ENCODE peak calls at places on chromosomes 2 and 18, in nine cellular contexts. Z is HTR-8/SVneo; B is HFF-Myc; C is activated CD8-positive, alpha-beta memory T cell treated with anti-CD3 and anti-CD28 coated beads, Interleukin-2, amount 10 ng/mL, durations not matched to agents 7 days and 5 days; U is GM10248; K is pons; D is cardiac muscle cell; Y is CD8-positive, alpha-beta memory T cell; E is activated T-helper 1 cell treated with Interleukin-2 at 50 U/mL for 16 hours. P is an unnamed sample.

GRCh38 chr18:68177807-68178702 is 536.9 kb downstream of the TMX3 start:
- DNase-seq in Z (peak; percentile 38), B (peak; percentile 94), C (no peak), U (no peak), K (no peak), D (peak; percentile 93), Y (no peak), E (no peak), P (peak; percentile 21)

GRCh38 chr18:67590571-67591141 is 74.1 kb upstream of the DSEL start:
- DNase-seq in Z (no peak), B (no peak), C (no peak), U (no peak), K (peak; percentile 31), D (peak; percentile 44), Y (no peak), E (no peak), P (no peak)

GRCh38 chr2:205367536-205367935 is 314.8 kb upstream of the NRP2 start:
- DNase-seq in Z (no peak), B (no peak), C (no peak), U (no peak), K (no peak), D (no peak), Y (no peak), E (no peak), P (no peak)

GRCh38 chr2:172094319-172095145 is 8.2 kb downstream of the DLX2 start:
- DNase-seq in Z (peak; percentile 50), B (no peak), C (no peak), U (peak; percentile 16), K (no peak), D (no peak), Y (no peak), E (no peak), P (no peak)

GRCh38 chr2:69570474-69570873 is 73.1 kb downstream of the AAK1 start:
- DNase-seq in Z (no peak), B (no peak), C (no peak), U (no peak), K (no peak), D (no peak), Y (no peak), E (no peak), P (no peak)

GRCh38 chr2:110669079-110669478 is 8.8 kb downstream of the BUB1 start:
- DNase-seq in Z (no peak), B (no peak), C (no peak), U (no peak), K (no peak), D (no peak), Y (no peak), E (no peak), P (no peak)

GRCh38 chr2:213105212-213105611 is 46.2 kb downstream of the IKZF2 start:
- DNase-seq in Z (no peak), B (no peak), C (no peak), U (no peak), K (no peak), D (no peak), Y (no peak), E (no peak), P (no peak)

GRCh38 chr2:180663016-180663471 is 317.4 kb upstream of the UBE2E3 start:
- DNase-seq in Z (no peak), B (no peak), C (no peak), U (no peak), K (no peak), D (peak; percentile 34), Y (no peak), E (no peak), P (no peak)

GRCh38 chr2:159516241-159516758 is 100.0 kb downstream of the BAZ2B start:
- DNase-seq in Z (peak; percentile 19), B (no peak), C (no peak), U (peak; percentile 39), K (peak; percentile 78), D (peak; percentile 38), Y (no peak), E (no peak), P (no peak)

GRCh38 chr2:97724946-97725688 is 11.7 kb downstream of the ZAP70 start:
- DNase-seq in Z (no peak), B (no peak), C (no peak), U (no peak), K (no peak), D (no peak), Y (no peak), E (no peak), P (peak; percentile 64)

GRCh38 chr2:232484628-232485332 is 2.9 kb downstream of the ECEL1 start:
- DNase-seq in Z (no peak), B (no peak), C (no peak), U (no peak), K (no peak), D (no peak), Y (no peak), E (no peak), P (no peak)

GRCh38 chr18:1270081-1270480 is 365.4 kb downstream of the ADCYAP1 start:
- DNase-seq in Z (no peak), B (no peak), C (no peak), U (no peak), K (no peak), D (no peak), Y (no peak), E (no peak), P (no peak)

GRCh38 chr2:237542001-237542704 is 24.2 kb upstream of the PRLH start:
- DNase-seq in Z (no peak), B (no peak), C (no peak), U (no peak), K (no peak), D (no peak), Y (no peak), E (no peak), P (no peak)

GRCh38 chr18:3069671-3070433 is 56.9 kb upstream of the LPIN2 start:
- DNase-seq in Z (no peak), B (no peak), C (peak; percentile 35), U (no peak), K (no peak), D (no peak), Y (no peak), E (no peak), P (no peak)

GRCh38 chr2:237289134-237289533 is 124.8 kb downstream of the COL6A3 start:
- DNase-seq in Z (no peak), B (no peak), C (no peak), U (no peak), K (no peak), D (no peak), Y (no peak), E (no peak), P (no peak)

GRCh38 chr18:68316636-68317035 is 398.3 kb downstream of the TMX3 start:
- DNase-seq in Z (peak; percentile 6), B (no peak), C (no peak), U (no peak), K (no peak), D (peak; percentile 34), Y (no peak), E (no peak), P (no peak)

GRCh38 chr2:196415384-196415783 is 224.1 kb upstream of the CCDC150 start:
- DNase-seq in Z (no peak), B (no peak), C (no peak), U (peak; percentile 35), K (no peak), D (no peak), Y (no peak), E (no peak), P (no peak)

GRCh38 chr2:164903944-164904343 is 51.4 kb downstream of the SLC38A11 start:
- DNase-seq in Z (no peak), B (no peak), C (no peak), U (no peak), K (peak; percentile 22), D (peak; percentile 30), Y (no peak), E (no peak), P (no peak)

GRCh38 chr2:65598240-65598639 is 165.8 kb upstream of the SPRED2 start:
- DNase-seq in Z (no peak), B (no peak), C (no peak), U (no peak), K (no peak), D (no peak), Y (no peak), E (no peak), P (no peak)

GRCh38 chr2:43391159-43391876 is 164.9 kb upstream of the ZFP36L2 start:
- DNase-seq in Z (no peak), B (no peak), C (no peak), U (no peak), K (no peak), D (no peak), Y (no peak), E (no peak), P (no peak)

GRCh38 chr18:39863916-39864315 is 2091.1 kb upstream of the PIK3C3 start:
- DNase-seq in Z (no peak), B (no peak), C (no peak), U (no peak), K (peak; percentile 32), D (no peak), Y (no peak), E (no peak), P (no peak)

GRCh38 chr2:33107690-33108482 is 161.1 kb downstream of the LTBP1 start:
- DNase-seq in Z (no peak), B (no peak), C (no peak), U (no peak), K (no peak), D (peak; percentile 25), Y (no peak), E (no peak), P (peak; percentile 2)

GRCh38 chr18:51100371-51101000 is 70.5 kb downstream of the SMAD4 start:
- DNase-seq in Z (no peak), B (no peak), C (no peak), U (no peak), K (no peak), D (no peak), Y (no peak), E (no peak), P (no peak)

GRCh38 chr18:24837065-24837464 is 376.6 kb downstream of the HRH4 start:
- DNase-seq in Z (no peak), B (peak; percentile 87), C (no peak), U (no peak), K (no peak), D (peak; percentile 7), Y (no peak), E (no peak), P (no peak)

GRCh38 chr2:196112408-196113039 is 43.9 kb upstream of the DNAH7 start:
- DNase-seq in Z (peak; percentile 23), B (no peak), C (no peak), U (no peak), K (no peak), D (peak; percentile 85), Y (no peak), E (no peak), P (no peak)

GRCh38 chr2:138867341-138867740 is 87.2 kb upstream of the NXPH2 start:
- DNase-seq in Z (no peak), B (no peak), C (no peak), U (no peak), K (no peak), D (no peak), Y (no peak), E (no peak), P (no peak)

GRCh38 chr2:182477774-182478173 is 50.9 kb upstream of the PDE1A start:
- DNase-seq in Z (no peak), B (no peak), C (no peak), U (no peak), K (no peak), D (no peak), Y (no peak), E (no peak), P (no peak)

GRCh38 chr2:165793161-165793778 is 777 bp downstream of the GALNT3 start:
- DNase-seq in Z (no peak), B (no peak), C (peak; percentile 45), U (peak; percentile 19), K (no peak), D (no peak), Y (no peak), E (peak; percentile 0), P (peak; percentile 60)

GRCh38 chr18:5951515-5952081 is 56.3 kb upstream of the TMEM200C start:
- DNase-seq in Z (no peak), B (no peak), C (no peak), U (no peak), K (no peak), D (no peak), Y (no peak), E (no peak), P (no peak)

GRCh38 chr18:57148263-57148662 is 1.4 kb downstream of the BOD1L2 start:
- DNase-seq in Z (no peak), B (no peak), C (no peak), U (no peak), K (no peak), D (no peak), Y (no peak), E (no peak), P (no peak)

GRCh38 chr2:80365762-80366161 is 61.2 kb upstream of the LRRTM1 start:
- DNase-seq in Z (no peak), B (no peak), C (no peak), U (no peak), K (no peak), D (no peak), Y (no peak), E (no peak), P (no peak)